ENCODE peak calls at places on chromosome 4, in eight cellular contexts. One of them, this sample, is unnamed.

GRCh38 chr4:86582453-86582852 is 11.7 kb upstream of the PTPN13 start:
- DNase-seq in Panc1: no peak
- DNase-seq in right lobe of liver: no peak
- DNase-seq in colonic mucosa: no peak
- DNase-seq in stomach: no peak
- DNase-seq in IMR-90: no peak
- DNase-seq in right cardiac atrium: no peak
- DNase-seq in left ventricle myocardium inferior: no peak
- DNase-seq in this sample: no peak

GRCh38 chr4:151573945-151574344 is 165.0 kb downstream of the FHIP1A start:
- DNase-seq in Panc1: no peak
- DNase-seq in right lobe of liver: no peak
- DNase-seq in colonic mucosa: peak; percentile 89
- DNase-seq in stomach: peak; percentile 27
- DNase-seq in IMR-90: no peak
- DNase-seq in right cardiac atrium: no peak
- DNase-seq in left ventricle myocardium inferior: no peak
- DNase-seq in this sample: peak; percentile 62

GRCh38 chr4:7280906-7281305 is 88.6 kb downstream of the SORCS2 start:
- DNase-seq in Panc1: no peak
- DNase-seq in right lobe of liver: no peak
- DNase-seq in colonic mucosa: no peak
- DNase-seq in stomach: no peak
- DNase-seq in IMR-90: peak; percentile 37
- DNase-seq in right cardiac atrium: no peak
- DNase-seq in left ventricle myocardium inferior: no peak
- DNase-seq in this sample: no peak

GRCh38 chr4:113899260-113900177 is 79.9 kb downstream of the ARSJ start:
- DNase-seq in Panc1: no peak
- DNase-seq in right lobe of liver: no peak
- DNase-seq in colonic mucosa: no peak
- DNase-seq in stomach: no peak
- DNase-seq in IMR-90: no peak
- DNase-seq in right cardiac atrium: no peak
- DNase-seq in left ventricle myocardium inferior: no peak
- DNase-seq in this sample: no peak

GRCh38 chr4:4752576-4753401 is 106.7 kb upstream of the MSX1 start:
- DNase-seq in Panc1: no peak
- DNase-seq in right lobe of liver: no peak
- DNase-seq in colonic mucosa: no peak
- DNase-seq in stomach: no peak
- DNase-seq in IMR-90: no peak
- DNase-seq in right cardiac atrium: no peak
- DNase-seq in left ventricle myocardium inferior: no peak
- DNase-seq in this sample: no peak

GRCh38 chr4:59869559-59869958 is 1330.6 kb upstream of the ADGRL3 start:
- DNase-seq in Panc1: no peak
- DNase-seq in right lobe of liver: no peak
- DNase-seq in colonic mucosa: no peak
- DNase-seq in stomach: no peak
- DNase-seq in IMR-90: no peak
- DNase-seq in right cardiac atrium: no peak
- DNase-seq in left ventricle myocardium inferior: no peak
- DNase-seq in this sample: no peak

GRCh38 chr4:12729384-12729783 is 754.8 kb downstream of the RAB28 start:
- DNase-seq in Panc1: no peak
- DNase-seq in right lobe of liver: no peak
- DNase-seq in colonic mucosa: no peak
- DNase-seq in stomach: no peak
- DNase-seq in IMR-90: peak; percentile 15
- DNase-seq in right cardiac atrium: no peak
- DNase-seq in left ventricle myocardium inferior: no peak
- DNase-seq in this sample: no peak

GRCh38 chr4:174794706-174795105 is 34.3 kb downstream of the GLRA3 start:
- DNase-seq in Panc1: no peak
- DNase-seq in right lobe of liver: no peak
- DNase-seq in colonic mucosa: no peak
- DNase-seq in stomach: no peak
- DNase-seq in IMR-90: no peak
- DNase-seq in right cardiac atrium: no peak
- DNase-seq in left ventricle myocardium inferior: no peak
- DNase-seq in this sample: no peak

GRCh38 chr4:148007303-148007702 is 275.4 kb downstream of the ARHGAP10 start:
- DNase-seq in Panc1: peak; percentile 39
- DNase-seq in right lobe of liver: no peak
- DNase-seq in colonic mucosa: no peak
- DNase-seq in stomach: no peak
- DNase-seq in IMR-90: peak; percentile 99
- DNase-seq in right cardiac atrium: no peak
- DNase-seq in left ventricle myocardium inferior: no peak
- DNase-seq in this sample: no peak

GRCh38 chr4:21447320-21448055 is 501.1 kb downstream of the KCNIP4 start:
- DNase-seq in Panc1: no peak
- DNase-seq in right lobe of liver: no peak
- DNase-seq in colonic mucosa: no peak
- DNase-seq in stomach: no peak
- DNase-seq in IMR-90: no peak
- DNase-seq in right cardiac atrium: no peak
- DNase-seq in left ventricle myocardium inferior: no peak
- DNase-seq in this sample: no peak

GRCh38 chr4:9913846-9914245 is 107.5 kb downstream of the SLC2A9 start:
- DNase-seq in Panc1: no peak
- DNase-seq in right lobe of liver: no peak
- DNase-seq in colonic mucosa: no peak
- DNase-seq in stomach: no peak
- DNase-seq in IMR-90: no peak
- DNase-seq in right cardiac atrium: no peak
- DNase-seq in left ventricle myocardium inferior: no peak
- DNase-seq in this sample: no peak

DNA sequence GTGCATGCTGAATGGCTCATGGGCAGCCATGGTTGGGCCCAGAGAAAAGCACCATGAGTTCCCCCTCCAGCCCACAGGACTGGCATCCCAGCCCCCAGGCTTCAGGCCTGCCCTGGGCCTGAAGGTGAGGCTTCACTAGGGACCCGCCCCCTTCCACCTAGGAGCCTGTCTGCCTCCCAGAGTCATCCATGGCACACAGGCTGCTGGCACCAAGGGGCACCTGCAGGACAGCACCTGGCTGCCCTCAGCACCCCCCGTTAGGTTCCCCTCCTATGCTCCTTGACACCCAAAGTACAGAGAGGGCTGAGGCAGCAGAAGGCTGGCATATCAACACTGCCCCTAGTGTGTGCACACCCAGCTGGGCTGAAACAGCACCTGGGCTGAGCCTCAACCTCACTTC is 566.7 kb upstream of the PCDH7 start:
- DNase-seq in Panc1: no peak
- DNase-seq in right lobe of liver: no peak
- DNase-seq in colonic mucosa: no peak
- DNase-seq in stomach: no peak
- DNase-seq in IMR-90: no peak
- DNase-seq in right cardiac atrium: no peak
- DNase-seq in left ventricle myocardium inferior: no peak
- DNase-seq in this sample: no peak
- H3K9me3 ChIP-seq in Panc1: no peaks in the 10 kb centered on the region
- H3K9me3 ChIP-seq in right lobe of liver: no peaks in the 10 kb centered on the region
- H3K9me3 ChIP-seq in colonic mucosa: no peaks in the 10 kb centered on the region
- H3K9me3 ChIP-seq in stomach: no peaks in the 10 kb centered on the region
- H3K9me3 ChIP-seq in IMR-90: peaks cover 3% of the 10 kb centered on the region
- H3K9me3 ChIP-seq in right cardiac atrium: no peaks in the 10 kb centered on the region
- H3K9me3 ChIP-seq in left ventricle myocardium inferior: peaks cover 10% of the 10 kb centered on the region
- H3K9me3 ChIP-seq in this sample: peaks cover 51% of the 10 kb centered on the region

GRCh38 chr4:211033-211511 is 86.8 kb downstream of the ZNF718 start:
- DNase-seq in Panc1: no peak
- DNase-seq in right lobe of liver: no peak
- DNase-seq in colonic mucosa: no peak
- DNase-seq in stomach: no peak
- DNase-seq in IMR-90: no peak
- DNase-seq in right cardiac atrium: no peak
- DNase-seq in left ventricle myocardium inferior: no peak
- DNase-seq in this sample: no peak

GRCh38 chr4:200936-201335 is 76.6 kb downstream of the ZNF718 start:
- DNase-seq in Panc1: no peak
- DNase-seq in right lobe of liver: no peak
- DNase-seq in colonic mucosa: no peak
- DNase-seq in stomach: no peak
- DNase-seq in IMR-90: no peak
- DNase-seq in right cardiac atrium: no peak
- DNase-seq in left ventricle myocardium inferior: no peak
- DNase-seq in this sample: no peak

GRCh38 chr4:206054-206453 is 81.8 kb downstream of the ZNF718 start:
- DNase-seq in Panc1: no peak
- DNase-seq in right lobe of liver: no peak
- DNase-seq in colonic mucosa: no peak
- DNase-seq in stomach: no peak
- DNase-seq in IMR-90: no peak
- DNase-seq in right cardiac atrium: no peak
- DNase-seq in left ventricle myocardium inferior: no peak
- DNase-seq in this sample: no peak

GRCh38 chr4:205097-205756 is 80.9 kb downstream of the ZNF718 start:
- DNase-seq in Panc1: no peak
- DNase-seq in right lobe of liver: no peak
- DNase-seq in colonic mucosa: no peak
- DNase-seq in stomach: no peak
- DNase-seq in IMR-90: no peak
- DNase-seq in right cardiac atrium: no peak
- DNase-seq in left ventricle myocardium inferior: no peak
- DNase-seq in this sample: no peak
- H3K9me3 ChIP-seq in Panc1: no peaks in the 10 kb centered on the region
- H3K9me3 ChIP-seq in right lobe of liver: no peaks in the 10 kb centered on the region
- H3K9me3 ChIP-seq in colonic mucosa: no peaks in the 10 kb centered on the region
- H3K9me3 ChIP-seq in stomach: no peaks in the 10 kb centered on the region
- H3K9me3 ChIP-seq in IMR-90: peaks cover 34% of the 10 kb centered on the region
- H3K9me3 ChIP-seq in right cardiac atrium: no peaks in the 10 kb centered on the region
- H3K9me3 ChIP-seq in left ventricle myocardium inferior: peaks cover 42% of the 10 kb centered on the region
- H3K9me3 ChIP-seq in this sample: peaks cover 79% of the 10 kb centered on the region

GRCh38 chr4:168981942-168982341 is 28.1 kb downstream of the CBR4 start:
- DNase-seq in Panc1: no peak
- DNase-seq in right lobe of liver: no peak
- DNase-seq in colonic mucosa: no peak
- DNase-seq in stomach: no peak
- DNase-seq in IMR-90: no peak
- DNase-seq in right cardiac atrium: no peak
- DNase-seq in left ventricle myocardium inferior: no peak
- DNase-seq in this sample: no peak

GRCh38 chr4:168979338-168979737 is 30.7 kb downstream of the CBR4 start:
- DNase-seq in Panc1: no peak
- DNase-seq in right lobe of liver: no peak
- DNase-seq in colonic mucosa: no peak
- DNase-seq in stomach: no peak
- DNase-seq in IMR-90: no peak
- DNase-seq in right cardiac atrium: no peak
- DNase-seq in left ventricle myocardium inferior: no peak
- DNase-seq in this sample: no peak

GRCh38 chr4:168981460-168981859 is 28.6 kb downstream of the CBR4 start:
- DNase-seq in Panc1: no peak
- DNase-seq in right lobe of liver: no peak
- DNase-seq in colonic mucosa: no peak
- DNase-seq in stomach: no peak
- DNase-seq in IMR-90: peak; percentile 60
- DNase-seq in right cardiac atrium: no peak
- DNase-seq in left ventricle myocardium inferior: no peak
- DNase-seq in this sample: no peak

GRCh38 chr4:168972601-168973000 is 37.5 kb downstream of the CBR4 start:
- DNase-seq in Panc1: no peak
- DNase-seq in right lobe of liver: no peak
- DNase-seq in colonic mucosa: no peak
- DNase-seq in stomach: no peak
- DNase-seq in IMR-90: no peak
- DNase-seq in right cardiac atrium: no peak
- DNase-seq in left ventricle myocardium inferior: no peak
- DNase-seq in this sample: no peak

GRCh38 chr4:168978001-168978700 is 31.9 kb downstream of the CBR4 start:
- DNase-seq in Panc1: no peak
- DNase-seq in right lobe of liver: no peak
- DNase-seq in colonic mucosa: no peak
- DNase-seq in stomach: no peak
- DNase-seq in IMR-90: peak; percentile 68
- DNase-seq in right cardiac atrium: no peak
- DNase-seq in left ventricle myocardium inferior: no peak
- DNase-seq in this sample: no peak
- H3K9me3 ChIP-seq in Panc1: no peaks in the 10 kb centered on the region
- H3K9me3 ChIP-seq in right lobe of liver: no peaks in the 10 kb centered on the region
- H3K9me3 ChIP-seq in colonic mucosa: no peaks in the 10 kb centered on the region
- H3K9me3 ChIP-seq in stomach: no peaks in the 10 kb centered on the region
- H3K9me3 ChIP-seq in IMR-90: peaks cover 3% of the 10 kb centered on the region
- H3K9me3 ChIP-seq in right cardiac atrium: no peaks in the 10 kb centered on the region
- H3K9me3 ChIP-seq in left ventricle myocardium inferior: peaks cover 46% of the 10 kb centered on the region
- H3K9me3 ChIP-seq in this sample: peaks cover 51% of the 10 kb centered on the region

GRCh38 chr4:180565856-180566431 is 1677.3 kb upstream of the TENM3 start:
- DNase-seq in Panc1: no peak
- DNase-seq in right lobe of liver: no peak
- DNase-seq in colonic mucosa: no peak
- DNase-seq in stomach: no peak
- DNase-seq in IMR-90: no peak
- DNase-seq in right cardiac atrium: no peak
- DNase-seq in left ventricle myocardium inferior: no peak
- DNase-seq in this sample: no peak
- H3K9me3 ChIP-seq in Panc1: no peaks in the 10 kb centered on the region
- H3K9me3 ChIP-seq in right lobe of liver: no peaks in the 10 kb centered on the region
- H3K9me3 ChIP-seq in colonic mucosa: no peaks in the 10 kb centered on the region
- H3K9me3 ChIP-seq in stomach: no peaks in the 10 kb centered on the region
- H3K9me3 ChIP-seq in IMR-90: peaks cover 3% of the 10 kb centered on the region
- H3K9me3 ChIP-seq in right cardiac atrium: no peaks in the 10 kb centered on the region
- H3K9me3 ChIP-seq in left ventricle myocardium inferior: no peaks in the 10 kb centered on the region
- H3K9me3 ChIP-seq in this sample: no peaks in the 10 kb centered on the region

DNA sequence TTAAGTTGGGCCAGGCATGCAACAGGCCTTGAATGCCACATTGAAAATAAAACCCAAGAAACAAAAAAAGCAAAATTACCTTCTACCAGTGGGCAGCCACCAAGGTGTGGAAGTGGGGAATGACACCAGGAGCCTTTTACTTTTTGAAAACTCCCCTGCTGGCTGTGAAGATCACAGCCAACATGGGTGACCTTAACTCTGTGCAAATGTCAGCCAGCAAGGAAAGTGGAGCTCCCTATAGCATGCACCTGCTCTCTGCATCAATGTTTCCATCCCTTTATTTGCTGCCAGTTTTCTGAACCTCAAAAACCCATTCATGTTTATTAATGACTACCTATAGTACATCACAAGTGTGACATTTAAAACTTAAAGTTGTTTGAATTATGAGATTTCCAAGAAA is 63.7 kb downstream of the HS3ST1 start:
- DNase-seq in Panc1: no peak
- DNase-seq in right lobe of liver: no peak
- DNase-seq in colonic mucosa: no peak
- DNase-seq in stomach: no peak
- DNase-seq in IMR-90: no peak
- DNase-seq in right cardiac atrium: no peak
- DNase-seq in left ventricle myocardium inferior: no peak
- DNase-seq in this sample: no peak
- H3K9me3 ChIP-seq in Panc1: no peaks in the 10 kb centered on the region
- H3K9me3 ChIP-seq in right lobe of liver: no peaks in the 10 kb centered on the region
- H3K9me3 ChIP-seq in colonic mucosa: no peaks in the 10 kb centered on the region
- H3K9me3 ChIP-seq in stomach: no peaks in the 10 kb centered on the region
- H3K9me3 ChIP-seq in IMR-90: no peaks in the 10 kb centered on the region
- H3K9me3 ChIP-seq in right cardiac atrium: no peaks in the 10 kb centered on the region
- H3K9me3 ChIP-seq in left ventricle myocardium inferior: no peaks in the 10 kb centered on the region
- H3K9me3 ChIP-seq in this sample: no peaks in the 10 kb centered on the region

GRCh38 chr4:176718881-176719280 is 73.8 kb downstream of the VEGFC start:
- DNase-seq in Panc1: no peak
- DNase-seq in right lobe of liver: no peak
- DNase-seq in colonic mucosa: no peak
- DNase-seq in stomach: no peak
- DNase-seq in IMR-90: peak; percentile 44
- DNase-seq in right cardiac atrium: no peak
- DNase-seq in left ventricle myocardium inferior: no peak
- DNase-seq in this sample: no peak
- H3K9me3 ChIP-seq in Panc1: no peaks in the 10 kb centered on the region
- H3K9me3 ChIP-seq in right lobe of liver: no peaks in the 10 kb centered on the region
- H3K9me3 ChIP-seq in colonic mucosa: no peaks in the 10 kb centered on the region
- H3K9me3 ChIP-seq in stomach: no peaks in the 10 kb centered on the region
- H3K9me3 ChIP-seq in IMR-90: no peaks in the 10 kb centered on the region
- H3K9me3 ChIP-seq in right cardiac atrium: no peaks in the 10 kb centered on the region
- H3K9me3 ChIP-seq in left ventricle myocardium inferior: peaks cover 17% of the 10 kb centered on the region
- H3K9me3 ChIP-seq in this sample: no peaks in the 10 kb centered on the region

GRCh38 chr4:133476064-133476463 is 327.0 kb downstream of the PCDH10 start:
- DNase-seq in Panc1: no peak
- DNase-seq in right lobe of liver: no peak
- DNase-seq in colonic mucosa: no peak
- DNase-seq in stomach: no peak
- DNase-seq in IMR-90: no peak
- DNase-seq in right cardiac atrium: no peak
- DNase-seq in left ventricle myocardium inferior: no peak
- DNase-seq in this sample: no peak
- H3K9me3 ChIP-seq in Panc1: no peaks in the 10 kb centered on the region
- H3K9me3 ChIP-seq in right lobe of liver: no peaks in the 10 kb centered on the region
- H3K9me3 ChIP-seq in colonic mucosa: no peaks in the 10 kb centered on the region
- H3K9me3 ChIP-seq in stomach: no peaks in the 10 kb centered on the region
- H3K9me3 ChIP-seq in IMR-90: peaks cover 2% of the 10 kb centered on the region
- H3K9me3 ChIP-seq in right cardiac atrium: no peaks in the 10 kb centered on the region
- H3K9me3 ChIP-seq in left ventricle myocardium inferior: peaks cover 11% of the 10 kb centered on the region
- H3K9me3 ChIP-seq in this sample: no peaks in the 10 kb centered on the region